ENCODE peak calls at places on chromosomes 2 and 18, in seven cellular contexts. M is GM04503, G is osteoblast, B is putamen, R is NCI-H774, P is mesothelial cell of epicardium, T is HTR-8/SVneo. J is an unnamed sample.

GRCh38 chr2:227260041-227260440 is 65.0 kb upstream of the MFF start:
- DNase-seq in M (no peak), G (no peak), B (no peak), R (no peak), P (no peak), T (no peak), J (no peak)

GRCh38 chr18:22285299-22286140 is 116.1 kb downstream of the GATA6 start:
- DNase-seq in M (no peak), G (no peak), B (no peak), R (no peak), P (no peak), T (no peak), J (no peak)

GRCh38 chr2:156206355-156206754 is 126.2 kb downstream of the NR4A2 start:
- DNase-seq in M (no peak), G (no peak), B (no peak), R (no peak), P (no peak), T (no peak), J (no peak)

GRCh38 chr2:193695367-193695766 is 1500.6 kb upstream of the TMEFF2 start:
- DNase-seq in M (no peak), G (no peak), B (no peak), R (peak; percentile 4), P (no peak), T (peak; percentile 10), J (peak; percentile 47)

GRCh38 chr2:240585681-240586197 is 795 bp upstream of the CAPN10 start:
- DNase-seq in M (no peak), G (peak; percentile 60), B (no peak), R (no peak), P (no peak), T (no peak), J (no peak)

GRCh38 chr18:77057043-77057442 is 75.5 kb downstream of the MBP start:
- DNase-seq in M (no peak), G (peak; percentile 56), B (no peak), R (peak; percentile 25), P (no peak), T (no peak), J (peak; percentile 23)

GRCh38 chr2:222450021-222450420 is 25.7 kb downstream of the SGPP2 start:
- DNase-seq in M (no peak), G (no peak), B (no peak), R (no peak), P (no peak), T (no peak), J (no peak)

GRCh38 chr2:178309541-178309940 is 115.2 kb downstream of the OSBPL6 start:
- DNase-seq in M (no peak), G (no peak), B (no peak), R (no peak), P (no peak), T (no peak), J (no peak)

GRCh38 chr2:154568413-154568812 is 130.1 kb upstream of the KCNJ3 start:
- DNase-seq in M (no peak), G (no peak), B (no peak), R (no peak), P (no peak), T (no peak), J (no peak)

GRCh38 chr2:240885980-240886565 is 9.9 kb downstream of the MAB21L4 start:
- DNase-seq in M (no peak), G (peak; percentile 83), B (no peak), R (no peak), P (no peak), T (no peak), J (no peak)

GRCh38 chr2:30679416-30680088 is 127.7 kb downstream of the CAPN13 start:
- DNase-seq in M (peak; percentile 47), G (peak; percentile 35), B (peak; percentile 83), R (no peak), P (no peak), T (no peak), J (peak; percentile 53)

GRCh38 chr2:100031604-100032003 is 110.8 kb downstream of the AFF3 start:
- DNase-seq in M (no peak), G (no peak), B (no peak), R (no peak), P (no peak), T (no peak), J (no peak)

GRCh38 chr18:10201226-10201625 is 253.2 kb upstream of the APCDD1 start:
- DNase-seq in M (no peak), G (no peak), B (no peak), R (no peak), P (no peak), T (no peak), J (no peak)

J was measured in DMS153.